ENCODE peak calls at places on chromosomes 16 and 17, in nine cellular contexts. T is hypothalamus; F is SW480; J is activated CD4-positive, CD25-positive, alpha-beta regulatory T cell; N is sigmoid colon; W is T-helper 9 cell; P is activated B cell treated with CpG ODN at 0.5 μM for 24 hours; Q is activated CD4-positive, alpha-beta T cell treated with anti-CD3 and anti-CD28 coated beads, Interleukin-2, amount 50 U/mL, for 1 hour; L is GM06990. R is an unnamed sample.

GRCh38 chr17:66215529-66215911 is 13.7 kb downstream of the APOH start:
- DNase-seq in Q (no peak), T (no peak), L (no peak), W (no peak), N (no peak), J (no peak), F (no peak), P (no peak), R (no peak)

GRCh38 chr17:65794572-65794971 is 233.1 kb upstream of the AXIN2 start:
- DNase-seq in N (no peak), Q (no peak), L (no peak), P (no peak), T (no peak), F (peak; percentile 32), W (no peak), J (no peak), R (no peak)

GRCh38 chr17:81391964-81392908 is 3.0 kb upstream of the BAHCC1 start:
- DNase-seq in W (no peak), F (no peak), P (no peak), T (no peak), Q (no peak), N (peak; percentile 90), L (no peak), J (no peak), R (no peak)

GRCh38 chr16:89150090-89150835 is 21.3 kb upstream of the CDH15 start:
- DNase-seq in F (no peak), L (no peak), W (no peak), Q (no peak), J (no peak), P (no peak), N (no peak), T (no peak), R (no peak)

GRCh38 chr17:45791041-45791582 is 7.0 kb downstream of the CRHR1 start:
- DNase-seq in F (no peak), Q (no peak), P (no peak), T (no peak), L (no peak), J (no peak), N (no peak), W (no peak), R (no peak)

GRCh38 chr17:7022791-7023571 is at the start of gene BCL6B:
- DNase-seq in Q (no peak), P (no peak), N (no peak), T (no peak), L (no peak), J (no peak), W (no peak), F (no peak), R (no peak)

GRCh38 chr16:81652798-81653505 is 126.1 kb upstream of the PLCG2 start:
- DNase-seq in N (no peak), J (no peak), P (no peak), T (no peak), L (no peak), W (no peak), F (no peak), Q (no peak), R (no peak)

GRCh38 chr16:85652431-85653221 is 36.1 kb downstream of the GINS2 start:
- DNase-seq in L (peak; percentile 37), N (peak; percentile 92), T (peak; percentile 23), P (no peak), F (no peak), Q (no peak), J (no peak), W (no peak), R (no peak)

GRCh38 chr17:21036361-21036881 is 6.4 kb downstream of the USP22 start:
- DNase-seq in F (no peak), L (no peak), W (no peak), J (no peak), T (no peak), P (no peak), Q (no peak), N (no peak), R (no peak)

R was measured in BJ.